ENCODE peak calls at places on chromosomes 11 and 22, in four cellular contexts. P is ovary, G is Peyer's patch, U is right lobe of liver. E is an unnamed sample.

GRCh38 chr11:48005878-48006277 is 25.5 kb downstream of the PTPRJ start:
- DNase-seq in P (no peak), G (no peak), U (no peak), E (no peak)

GRCh38 chr11:77410076-77410827 is 63.6 kb downstream of the PAK1 start:
- DNase-seq in G (no peak), P (no peak), U (no peak), E (no peak)

GRCh38 chr11:7904910-7905309 is 26.2 kb downstream of the OR10A6 start:
- DNase-seq in U (no peak), P (no peak), G (no peak), E (no peak)

GRCh38 chr22:32590556-32590955 is 115.9 kb downstream of the FBXO7 start:
- DNase-seq in U (no peak), P (no peak), G (no peak), E (no peak)

GRCh38 chr22:45502215-45503070 is at the start of gene FBLN1:
- DNase-seq in G (no peak), P (peak; percentile 68), U (no peak), E (no peak)

GRCh38 chr22:25068701-25069100 is 116.2 kb downstream of the KIAA1671 start:
- DNase-seq in U (no peak), G (no peak), P (no peak), E (no peak)

GRCh38 chr11:57425565-57426438 is 1.1 kb downstream of the SLC43A3 start:
- DNase-seq in P (peak; percentile 63), G (peak; percentile 53), U (peak; percentile 66), E (peak; percentile 71)

GRCh38 chr11:133906746-133907145 is 50.0 kb downstream of the IGSF9B start:
- DNase-seq in P (no peak), G (peak; percentile 30), U (no peak), E (no peak)

GRCh38 chr11:24679686-24680318 is 182.9 kb downstream of the LUZP2 start:
- DNase-seq in G (no peak), P (no peak), U (no peak), E (no peak)

GRCh38 chr11:112961146-112961668 is at the start of gene NCAM1:
- DNase-seq in P (peak; percentile 88), G (peak; percentile 52), U (peak; percentile 51), E (peak; percentile 92)

GRCh38 chr11:63919267-63920125 is 2.5 kb upstream of the RCOR2 start:
- DNase-seq in P (peak; percentile 49), G (peak; percentile 77), U (no peak), E (no peak)

GRCh38 chr11:86015699-86016098 is 53.2 kb downstream of the PICALM start:
- DNase-seq in P (no peak), G (no peak), U (no peak), E (no peak)

GRCh38 chr11:86013718-86014117 is 55.2 kb downstream of the PICALM start:
- DNase-seq in G (no peak), U (no peak), P (no peak), E (no peak)

GRCh38 chr11:86016451-86016850 is 52.4 kb downstream of the PICALM start:
- DNase-seq in G (no peak), P (no peak), U (no peak), E (no peak)

GRCh38 chr11:86014221-86014620 is 54.7 kb downstream of the PICALM start:
- DNase-seq in U (no peak), G (no peak), P (no peak), E (no peak)

DNA sequence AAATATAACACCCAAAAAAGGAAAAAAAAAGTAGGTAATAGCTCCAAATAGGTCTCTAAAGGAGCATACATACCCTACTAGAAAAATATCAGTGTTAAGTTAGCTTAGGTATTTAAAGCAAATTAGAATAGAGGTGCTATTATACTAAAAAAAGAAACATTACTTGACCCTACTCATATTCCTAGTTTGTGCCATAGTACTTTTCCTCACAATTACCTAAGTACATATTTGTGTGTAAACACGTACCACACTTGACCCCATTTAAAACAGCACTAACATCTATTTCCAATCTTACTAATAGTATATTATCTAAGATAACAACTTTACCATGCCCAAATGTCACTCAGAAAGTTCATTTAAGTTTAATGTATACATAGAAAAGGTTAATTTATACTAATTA is 57.7 kb downstream of the PICALM start:
- DNase-seq in U (no peak), P (no peak), G (no peak), E (no peak)
- H3K36me3 ChIP-seq in U (peaks cover 71% of the 10 kb centered on the region), P (no peaks in the 10 kb centered on the region), G (peaks cover 71% of the 10 kb centered on the region), E (no peaks in the 10 kb centered on the region)

DNA sequence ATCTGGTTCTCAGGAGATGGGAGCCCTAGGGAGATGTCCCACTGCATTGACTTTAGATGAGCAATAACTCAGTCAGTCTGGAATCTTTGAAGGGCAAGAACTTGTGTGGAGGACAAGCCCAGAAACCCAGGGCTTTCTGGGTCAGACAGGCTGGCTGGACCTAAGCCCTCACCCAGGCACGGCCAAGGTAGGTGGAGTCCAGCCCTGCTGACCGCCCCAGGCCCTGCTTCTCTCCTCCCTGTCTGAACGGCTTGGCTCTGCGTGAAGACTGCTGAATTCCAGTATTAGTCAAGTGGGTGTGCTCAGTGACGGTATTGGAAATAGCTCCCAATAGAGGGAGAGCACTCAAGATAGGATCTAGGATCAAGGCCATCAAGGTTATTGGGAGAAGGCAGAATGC is 6.1 kb downstream of the CXCR5 start:
- DNase-seq in G (no peak), U (peak; percentile 81), P (peak; percentile 27), E (peak; percentile 71)
- H3K4me1 ChIP-seq in G (no peaks in the 10 kb centered on the region), U (no peaks in the 10 kb centered on the region), P (peaks cover 7% of the 10 kb centered on the region), E (peaks cover 10% of the 10 kb centered on the region)

DNA sequence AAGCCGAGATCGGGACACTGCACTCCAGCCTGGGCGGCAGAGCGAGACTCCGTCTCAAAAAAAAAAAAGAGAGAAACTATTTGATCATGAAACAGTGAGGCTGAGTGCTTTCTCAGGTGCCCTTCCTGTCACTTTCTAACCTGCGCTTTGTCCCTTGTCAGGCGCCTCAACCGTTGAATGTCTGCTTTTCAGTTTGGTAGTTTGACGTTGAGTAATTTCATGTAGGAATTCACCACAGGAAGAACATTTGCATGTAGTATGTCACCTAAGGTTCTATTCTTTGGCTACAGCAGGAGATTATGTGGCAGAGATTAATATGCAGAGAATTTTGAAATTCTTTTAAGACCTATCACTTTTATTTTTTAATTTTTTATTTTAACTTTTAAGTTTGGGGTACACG is 57.2 kb downstream of the PPFIA1 start:
- DNase-seq in U (no peak), G (no peak), P (no peak), E (no peak)
- H3K36me3 ChIP-seq in U (peaks cover 52% of the 10 kb centered on the region), G (peaks cover 81% of the 10 kb centered on the region), P (no peaks in the 10 kb centered on the region), E (no peaks in the 10 kb centered on the region)

GRCh38 chr11:34243620-34244493 is 114.0 kb downstream of the ABTB2 start:
- DNase-seq in P (no peak), G (peak; percentile 80), U (peak; percentile 60), E (no peak)
- H3K4me1 ChIP-seq in P (peaks cover 3% of the 10 kb centered on the region), G (no peaks in the 10 kb centered on the region), U (no peaks in the 10 kb centered on the region), E (peaks cover 6% of the 10 kb centered on the region)

GRCh38 chr11:44516688-44517301 is 48.7 kb upstream of the CD82 start:
- DNase-seq in P (no peak), G (no peak), U (no peak), E (no peak)
- H3K36me3 ChIP-seq in P (no peaks in the 10 kb centered on the region), G (no peaks in the 10 kb centered on the region), U (no peaks in the 10 kb centered on the region), E (no peaks in the 10 kb centered on the region)

DNA sequence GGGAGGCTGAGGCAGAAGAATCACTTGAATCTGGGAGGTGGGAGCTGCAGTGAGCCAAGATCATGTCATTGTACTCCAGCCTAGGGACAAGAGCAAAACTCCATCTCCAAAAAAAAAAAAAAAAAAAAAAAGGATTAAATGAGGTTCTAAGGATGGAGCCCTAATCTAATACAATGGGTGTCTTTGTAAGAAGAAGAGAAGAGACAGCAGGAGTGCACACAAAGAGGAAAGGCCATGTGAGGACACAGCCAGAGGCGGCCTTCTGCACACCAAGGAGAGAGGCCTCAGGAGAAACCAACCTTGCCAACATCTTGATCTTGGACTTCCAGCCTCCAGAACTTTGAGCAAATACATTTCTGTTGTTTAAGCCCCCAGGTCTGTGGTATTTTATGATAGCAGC is 66.6 kb upstream of the CECR2 start:
- DNase-seq in U (no peak), G (no peak), P (no peak), E (no peak)
- H3K4me1 ChIP-seq in U (no peaks in the 10 kb centered on the region), G (no peaks in the 10 kb centered on the region), P (no peaks in the 10 kb centered on the region), E (no peaks in the 10 kb centered on the region)

DNA sequence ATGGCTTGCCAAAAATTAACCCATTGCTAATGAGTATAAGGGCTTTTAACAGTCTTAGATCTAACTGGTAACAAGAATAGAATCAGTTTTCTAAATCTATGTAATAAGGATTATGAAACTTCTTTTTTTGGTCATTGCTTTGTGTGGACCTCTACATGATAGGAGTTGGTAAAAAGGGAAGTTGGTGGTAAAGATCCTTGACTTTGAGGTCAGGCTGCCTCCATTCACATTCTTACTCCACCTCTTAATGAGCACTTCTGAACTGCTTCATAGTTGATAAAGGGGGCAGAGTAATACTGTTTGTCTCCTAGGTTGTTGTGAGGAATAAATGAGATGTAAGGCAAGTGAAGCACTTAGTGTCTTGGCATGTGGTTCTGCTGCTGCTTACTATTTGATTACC is 10.6 kb downstream of the EIF3M start:
- DNase-seq in G (no peak), P (no peak), U (no peak), E (no peak)
- H3K36me3 ChIP-seq in G (peaks cover 97% of the 10 kb centered on the region), P (no peaks in the 10 kb centered on the region), U (peaks cover 76% of the 10 kb centered on the region), E (no peaks in the 10 kb centered on the region)

DNA sequence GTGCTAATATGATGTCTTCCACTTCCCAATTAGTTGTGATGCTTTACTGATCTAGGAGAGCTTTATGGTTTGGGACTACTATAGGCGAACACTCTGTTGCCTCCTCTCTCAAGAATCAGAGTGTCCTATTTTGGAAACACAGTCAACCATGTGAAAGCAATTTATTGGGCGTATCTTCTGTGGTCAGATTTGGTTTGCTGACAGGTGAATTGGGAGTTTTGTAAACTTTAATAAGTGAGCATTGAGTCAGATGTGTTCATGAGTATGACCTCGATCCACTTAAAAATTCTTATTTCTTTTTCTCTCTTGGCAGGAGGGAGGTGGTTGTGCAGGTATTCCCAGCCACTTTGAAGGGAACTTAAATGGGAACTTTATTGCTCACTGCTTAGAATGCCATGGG is 4.4 kb downstream of the CAT start:
- DNase-seq in G (no peak), U (no peak), P (no peak), E (no peak)
- H3K4me1 ChIP-seq in G (no peaks in the 10 kb centered on the region), U (no peaks in the 10 kb centered on the region), P (peaks cover 8% of the 10 kb centered on the region), E (peaks cover 8% of the 10 kb centered on the region)

DNA sequence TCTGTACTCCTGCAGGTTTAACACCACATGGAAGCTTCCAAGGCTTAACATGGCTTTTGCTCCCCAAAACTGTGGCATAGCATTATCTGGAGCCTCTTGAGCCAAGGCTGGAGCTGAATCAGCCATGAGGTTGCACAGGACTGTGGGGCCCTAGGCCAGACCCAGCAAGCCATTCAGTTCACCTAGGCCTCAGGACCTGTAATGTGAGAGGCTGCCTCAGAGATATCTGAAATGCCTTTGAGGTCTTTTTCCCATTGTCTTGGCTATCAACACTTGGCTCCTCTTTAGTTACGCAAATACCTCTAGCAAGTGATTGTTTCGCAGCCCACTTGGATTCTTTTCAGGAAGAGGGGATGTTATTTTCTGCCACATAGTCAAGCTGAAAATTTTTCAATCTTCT is 72.0 kb downstream of the VPREB1 start:
- DNase-seq in G (no peak), P (no peak), U (no peak), E (no peak)
- H3K36me3 ChIP-seq in G (peaks cover 21% of the 10 kb centered on the region), P (no peaks in the 10 kb centered on the region), U (peaks cover 4% of the 10 kb centered on the region), E (no peaks in the 10 kb centered on the region)

DNA sequence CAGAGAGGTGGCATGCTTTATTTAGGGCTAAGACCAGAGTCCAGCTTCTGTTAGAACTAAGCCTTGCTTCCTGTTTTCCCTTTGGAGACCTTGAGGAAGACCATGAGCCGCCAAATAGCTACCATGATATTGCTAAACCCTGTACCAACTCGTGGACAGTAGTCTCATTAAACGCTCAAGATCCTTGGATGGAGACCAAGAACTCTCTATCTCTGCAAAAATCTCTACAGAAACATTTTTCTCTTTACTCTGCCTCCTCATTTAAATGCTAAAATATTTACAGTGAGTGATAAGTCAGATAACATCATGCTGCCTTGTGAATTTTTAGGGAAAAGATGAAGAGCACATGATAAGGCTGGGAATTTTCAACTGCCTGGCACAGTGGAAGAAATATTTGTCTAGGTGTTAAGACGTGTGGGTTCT is 197.8 kb downstream of the MAML2 start:
- DNase-seq in U (no peak), G (no peak), P (no peak), E (no peak)
- H3K4me1 ChIP-seq in U (no peaks in the 10 kb centered on the region), G (no peaks in the 10 kb centered on the region), P (peaks cover 3% of the 10 kb centered on the region), E (no peaks in the 10 kb centered on the region)